ENCODE peak calls at places on chromosome 3, in five cellular contexts. J is colonic mucosa, R is ovary, L is lower lobe of right lung, P is A673. W is an unnamed sample.

GRCh38 chr3:59289836-59290235 is 240.0 kb upstream of the CFAP20DC start:
- DNase-seq in J (no peak), R (no peak), L (no peak), P (no peak), W (no peak)

GRCh38 chr3:129063091-129063640 is 2.6 kb downstream of the GP9 start:
- DNase-seq in R (no peak), L (peak; percentile 28), J (no peak), P (no peak), W (no peak)

GRCh38 chr3:134353171-134353825 is 20.9 kb downstream of the AMOTL2 start:
- DNase-seq in R (no peak), L (no peak), J (no peak), P (no peak), W (no peak)

GRCh38 chr3:16101295-16102186 is 72.9 kb upstream of the GALNT15 start:
- DNase-seq in J (peak; percentile 82), R (no peak), P (no peak), L (no peak), W (no peak)

GRCh38 chr3:102400766-102401165 is 34.0 kb upstream of the ZPLD1 start:
- DNase-seq in P (no peak), L (no peak), R (no peak), J (no peak), W (no peak)

GRCh38 chr3:144770291-144770690 is 798.7 kb downstream of the DIPK2A start:
- DNase-seq in P (no peak), L (no peak), R (no peak), J (no peak), W (no peak)

GRCh38 chr3:178705925-178706324 is 169.7 kb downstream of the KCNMB2 start:
- DNase-seq in P (no peak), L (no peak), R (no peak), J (no peak), W (no peak)

GRCh38 chr3:37116998-37117397 is 57.4 kb downstream of the LRRFIP2 start:
- DNase-seq in P (no peak), L (no peak), R (no peak), J (no peak), W (no peak)

GRCh38 chr3:29153811-29154210 is 127.1 kb upstream of the RBMS3 start:
- DNase-seq in R (no peak), L (no peak), J (no peak), P (no peak), W (no peak)

GRCh38 chr3:138125548-138126221 is 6.5 kb downstream of the A4GNT start:
- DNase-seq in L (no peak), J (no peak), R (no peak), P (peak; percentile 19), W (no peak)

GRCh38 chr3:166425900-166426611 is 588.8 kb upstream of the BCHE start:
- DNase-seq in P (no peak), L (no peak), J (no peak), R (no peak), W (peak; percentile 15)

GRCh38 chr3:34015204-34016142 is 217.0 kb downstream of the PDCD6IP start:
- DNase-seq in J (no peak), R (no peak), L (no peak), P (peak; percentile 85), W (no peak)

GRCh38 chr3:32398531-32398930 is 6.9 kb downstream of the CMTM7 start:
- DNase-seq in R (no peak), P (no peak), J (no peak), L (peak; percentile 79), W (no peak)

GRCh38 chr3:100104442-100104798 is 9.9 kb downstream of the FILIP1L start:
- DNase-seq in J (no peak), L (no peak), R (no peak), P (no peak), W (no peak)

GRCh38 chr3:131216801-131217200 is 164.8 kb upstream of the NUDT16 start:
- DNase-seq in J (no peak), P (peak; percentile 95), R (peak; percentile 32), L (no peak), W (no peak)

GRCh38 chr3:131561511-131561910 is 58.7 kb upstream of the MRPL3 start:
- DNase-seq in R (no peak), L (no peak), P (peak; percentile 79), J (no peak), W (no peak)

GRCh38 chr3:150945226-150945625 is 27.3 kb downstream of the CLRN1 start:
- DNase-seq in J (no peak), P (no peak), L (no peak), R (no peak), W (no peak)

GRCh38 chr3:101926594-101927105 is 77.3 kb downstream of the NFKBIZ start:
- DNase-seq in R (no peak), L (no peak), J (no peak), P (no peak), W (no peak)

GRCh38 chr3:191236635-191237034 is 37.6 kb downstream of the OSTN start:
- DNase-seq in R (no peak), P (no peak), J (no peak), L (no peak), W (no peak)

GRCh38 chr3:191235331-191236314 is 36.6 kb downstream of the OSTN start:
- DNase-seq in J (no peak), P (no peak), L (no peak), R (no peak), W (no peak)

GRCh38 chr3:191238321-191238817 is 39.3 kb downstream of the OSTN start:
- DNase-seq in R (no peak), J (no peak), P (no peak), L (no peak), W (no peak)

GRCh38 chr3:191239439-191240035 is 40.5 kb downstream of the OSTN start:
- DNase-seq in J (no peak), P (peak; percentile 27), R (no peak), L (no peak), W (no peak)

DNA sequence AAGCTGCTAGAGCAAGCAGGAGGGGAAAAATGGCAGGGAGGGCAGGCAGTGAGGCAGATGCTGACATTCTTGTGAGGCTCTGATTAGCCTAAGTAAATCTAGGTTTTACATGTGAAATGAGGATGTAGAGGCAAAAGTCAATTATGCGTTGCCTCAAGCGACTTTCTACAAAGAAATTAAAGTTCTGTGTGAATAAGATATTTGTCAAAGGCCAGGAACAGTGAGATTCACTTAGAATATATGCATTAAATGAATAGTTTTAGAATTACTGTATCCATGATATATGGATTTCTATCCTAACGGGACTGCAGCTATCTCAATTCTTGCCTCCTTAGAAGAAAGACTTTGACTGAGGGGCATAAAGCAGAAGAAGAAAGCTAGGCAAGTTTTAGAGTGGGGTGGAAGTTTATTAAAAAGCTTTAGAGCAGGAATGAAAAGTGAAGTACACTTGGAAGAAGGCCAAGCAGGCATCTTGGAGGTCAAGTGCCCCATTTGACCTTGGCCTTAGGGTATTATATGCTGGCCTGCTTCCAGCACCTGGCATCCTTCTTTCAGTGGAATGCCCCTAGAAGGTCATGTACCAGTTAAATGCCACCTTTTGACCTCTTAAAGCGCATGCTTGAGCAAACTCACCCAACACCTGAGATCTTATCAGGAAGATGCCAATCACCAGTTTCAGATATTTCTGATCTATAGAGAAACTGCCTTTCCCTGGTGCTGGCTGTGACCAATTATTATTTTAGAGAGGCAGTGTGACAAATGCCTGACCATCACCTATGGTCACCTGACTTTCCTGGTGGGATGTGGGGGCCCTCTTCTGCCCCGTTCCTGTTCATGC is 38.2 kb downstream of the OSTN start:
- DNase-seq in J (no peak), L (no peak), R (no peak), P (no peak), W (no peak)
- H3K4me1 ChIP-seq in J (no peaks in the 10 kb centered on the region), L (no peaks in the 10 kb centered on the region), R (no peaks in the 10 kb centered on the region), P (peaks cover 16% of the 10 kb centered on the region), W (no peaks in the 10 kb centered on the region)

GRCh38 chr3:162492446-162493081 is 996.0 kb downstream of the OTOL1 start:
- DNase-seq in L (no peak), R (no peak), P (peak; percentile 26), J (no peak), W (no peak)

GRCh38 chr3:162491957-162492356 is 995.3 kb downstream of the OTOL1 start:
- DNase-seq in L (no peak), P (peak; percentile 23), R (no peak), J (no peak), W (no peak)

GRCh38 chr3:162487138-162487537 is 990.5 kb downstream of the OTOL1 start:
- DNase-seq in R (no peak), J (no peak), L (no peak), P (no peak), W (no peak)

DNA sequence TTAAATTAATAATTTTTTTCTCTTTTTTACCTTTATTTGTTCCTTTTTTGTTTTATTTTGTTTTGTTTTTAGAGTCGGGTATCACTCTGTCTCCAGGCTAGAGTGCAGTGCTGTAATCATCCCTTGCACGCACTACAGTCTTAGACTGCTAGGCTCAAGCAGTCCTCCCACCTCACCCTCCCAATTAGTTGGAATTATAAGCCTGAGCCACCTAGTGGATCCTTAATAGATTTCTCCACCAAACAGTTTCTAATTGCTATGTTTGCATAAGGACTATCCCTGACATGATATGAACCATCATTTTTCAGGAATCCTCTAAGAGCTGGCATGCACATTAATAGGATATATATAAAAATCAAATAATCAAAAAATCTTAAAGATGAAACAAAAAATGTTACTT is 993.2 kb downstream of the OTOL1 start:
- DNase-seq in P (peak; percentile 69), J (no peak), R (no peak), L (no peak), W (no peak)
- H3K4me1 ChIP-seq in P (peaks cover 14% of the 10 kb centered on the region), J (no peaks in the 10 kb centered on the region), R (no peaks in the 10 kb centered on the region), L (no peaks in the 10 kb centered on the region), W (no peaks in the 10 kb centered on the region)

DNA sequence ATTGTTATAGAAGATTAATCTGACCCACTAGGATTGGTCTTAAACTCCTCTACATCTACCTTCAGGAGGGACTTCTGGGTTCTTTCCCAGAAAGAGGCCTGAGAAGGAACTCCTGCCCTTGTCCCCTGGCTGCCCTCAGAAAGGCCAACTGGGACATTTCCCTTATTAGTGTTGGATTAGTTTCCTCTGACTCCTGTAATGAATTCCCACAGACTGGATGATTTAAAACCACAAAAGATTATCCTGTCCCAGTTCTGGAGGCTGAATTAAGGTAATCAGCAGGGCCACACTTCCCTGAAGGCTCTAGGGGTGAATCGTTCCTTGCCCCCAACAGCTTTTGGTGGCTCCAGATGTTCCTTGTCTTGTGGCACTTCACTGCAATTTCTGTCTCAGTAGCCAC is 102.8 kb upstream of the NMNAT3 start:
- DNase-seq in L (no peak), R (no peak), P (no peak), J (no peak), W (no peak)
- H3K4me1 ChIP-seq in L (no peaks in the 10 kb centered on the region), R (peaks cover 2% of the 10 kb centered on the region), P (no peaks in the 10 kb centered on the region), J (no peaks in the 10 kb centered on the region), W (no peaks in the 10 kb centered on the region)

GRCh38 chr3:111851511-111851954 is 7.5 kb upstream of the PHLDB2 start:
- DNase-seq in L (no peak), P (peak; percentile 98), R (no peak), J (no peak), W (no peak)

GRCh38 chr3:111848778-111849177 is 10.3 kb upstream of the PHLDB2 start:
- DNase-seq in L (no peak), P (no peak), R (no peak), J (no peak), W (no peak)

GRCh38 chr3:111848246-111848645 is 10.8 kb upstream of the PHLDB2 start:
- DNase-seq in P (no peak), L (no peak), R (no peak), J (no peak), W (no peak)

GRCh38 chr3:111852540-111852939 is 6.5 kb upstream of the PHLDB2 start:
- DNase-seq in R (no peak), L (no peak), J (no peak), P (peak; percentile 47), W (no peak)

DNA sequence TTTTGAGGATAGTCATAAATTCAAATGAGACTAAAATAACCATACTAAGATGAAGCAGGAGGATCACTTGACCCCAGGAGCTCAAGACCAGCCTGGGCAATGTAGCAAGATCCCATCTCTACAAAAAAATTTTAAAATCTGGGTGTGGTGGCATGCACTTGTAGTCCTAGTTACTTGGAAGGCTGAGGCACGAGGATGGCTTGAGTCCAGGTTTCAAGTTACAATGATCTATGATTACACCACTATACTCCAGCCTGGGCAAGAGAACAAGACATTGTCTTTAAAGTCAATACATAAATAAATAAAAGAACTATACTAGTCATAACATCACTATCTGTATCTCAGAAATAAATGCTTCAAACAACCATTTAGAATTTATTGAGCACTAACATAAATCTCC is 8.6 kb upstream of the PHLDB2 start:
- DNase-seq in J (no peak), P (no peak), R (no peak), L (no peak), W (no peak)
- H3K4me1 ChIP-seq in J (no peaks in the 10 kb centered on the region), P (peaks cover 45% of the 10 kb centered on the region), R (no peaks in the 10 kb centered on the region), L (peaks cover 7% of the 10 kb centered on the region), W (peaks cover 15% of the 10 kb centered on the region)

W was measured in kidney.